ENCODE peak calls at places on chromosomes 2 and 18, in five cellular contexts. C is AG09319, B is HFF-Myc, Z is GDM1, Y is glutamatergic neuron. G is an unnamed sample.

GRCh38 chr18:78244779-78245178 is 734.8 kb upstream of the SALL3 start:
- DNase-seq in C (no peak), Z (no peak), B (no peak), Y (no peak), G (no peak)

GRCh38 chr2:199778655-199779054 is 72.3 kb downstream of the FTCDNL1 start:
- DNase-seq in B (no peak), C (no peak), Z (no peak), Y (no peak), G (no peak)

GRCh38 chr2:145123606-145124005 is 603.7 kb upstream of the ZEB2 start:
- DNase-seq in Y (no peak), B (no peak), C (no peak), Z (no peak), G (no peak)

GRCh38 chr2:75021672-75022071 is 63.2 kb downstream of the POLE4 start:
- DNase-seq in C (peak; percentile 12), B (no peak), Z (no peak), Y (no peak), G (no peak)

GRCh38 chr18:45103319-45104070 is 422.8 kb downstream of the SETBP1 start:
- DNase-seq in Z (peak; percentile 9), C (no peak), Y (no peak), B (no peak), G (no peak)

GRCh38 chr2:12921321-12921720 is 204.6 kb downstream of the TRIB2 start:
- DNase-seq in B (no peak), C (no peak), Y (no peak), Z (no peak), G (no peak)

GRCh38 chr18:31450409-31450808 is 2.9 kb downstream of the DSG3 start:
- DNase-seq in B (no peak), Z (no peak), Y (no peak), C (no peak), G (no peak)

GRCh38 chr18:14089781-14090180 is 42.5 kb downstream of the ZNF519 start:
- DNase-seq in B (no peak), C (no peak), Y (no peak), Z (no peak), G (no peak)

GRCh38 chr2:151632993-151633592 is 101.2 kb downstream of the NEB start:
- DNase-seq in B (peak; percentile 4), C (no peak), Z (no peak), Y (no peak), G (no peak)

GRCh38 chr2:70411489-70412081 is 109.7 kb upstream of the FAM136A start:
- DNase-seq in Z (no peak), B (no peak), Y (no peak), C (no peak), G (no peak)

GRCh38 chr18:54558609-54559585 is 32.1 kb upstream of the DYNAP start:
- DNase-seq in C (no peak), B (peak; percentile 7), Z (no peak), Y (no peak), G (no peak)

GRCh38 chr18:11905613-11906012 is 2.5 kb downstream of the MPPE1 start:
- DNase-seq in Z (no peak), B (no peak), Y (no peak), C (no peak), G (no peak)

GRCh38 chr18:8151176-8151575 is 458.1 kb upstream of the RAB12 start:
- DNase-seq in C (no peak), Z (no peak), Y (no peak), B (no peak), G (no peak)

GRCh38 chr2:144944506-144945230 is 424.7 kb upstream of the ZEB2 start:
- DNase-seq in B (no peak), Z (no peak), C (no peak), Y (no peak), G (no peak)

GRCh38 chr2:69196327-69197117 is 183.5 kb downstream of the ANTXR1 start:
- DNase-seq in Z (no peak), Y (no peak), C (peak; percentile 34), B (no peak), G (no peak)

GRCh38 chr2:120858764-120859525 is 123.3 kb downstream of the GLI2 start:
- DNase-seq in B (no peak), Z (no peak), C (no peak), Y (no peak), G (no peak)

GRCh38 chr2:170966648-170967396 is 37.8 kb downstream of the GORASP2 start:
- DNase-seq in Y (peak; percentile 52), C (no peak), B (no peak), Z (no peak), G (no peak)

GRCh38 chr18:13397504-13398163 is 179.1 kb downstream of the LDLRAD4 start:
- DNase-seq in Y (no peak), Z (no peak), C (no peak), B (no peak), G (no peak)

GRCh38 chr2:186113284-186113683 is 372.8 kb upstream of the ZC3H15 start:
- DNase-seq in B (no peak), C (no peak), Y (no peak), Z (no peak), G (no peak)

GRCh38 chr2:108607706-108608301 is 73.5 kb downstream of the LIMS1 start:
- DNase-seq in Y (no peak), B (no peak), Z (peak; percentile 8), C (no peak), G (no peak)

GRCh38 chr18:35459997-35460396 is 37.8 kb downstream of the INO80C start:
- DNase-seq in Y (no peak), C (no peak), Z (no peak), B (no peak), G (no peak)

GRCh38 chr18:53944721-53945120 is 279.7 kb downstream of the MBD2 start:
- DNase-seq in Z (no peak), Y (peak; percentile 41), B (no peak), C (no peak), G (no peak)

GRCh38 chr2:205650450-205650849 is 31.9 kb upstream of the NRP2 start:
- DNase-seq in Y (no peak), C (peak; percentile 89), Z (no peak), B (peak; percentile 79), G (no peak)

GRCh38 chr2:23464156-23464555 is 79.2 kb downstream of the KLHL29 start:
- DNase-seq in C (no peak), B (no peak), Z (no peak), Y (no peak), G (no peak)

GRCh38 chr2:48398285-48399135 is 131.4 kb upstream of the STON1 start:
- DNase-seq in B (no peak), C (no peak), Y (no peak), Z (no peak), G (no peak)

GRCh38 chr2:102915128-102915527 is 153.3 kb downstream of the TMEM182 start:
- DNase-seq in Y (no peak), C (no peak), B (no peak), Z (no peak), G (no peak)

GRCh38 chr2:183037660-183038340 is 457 bp downstream of the NCKAP1 start:
- DNase-seq in B (no peak), Z (peak; percentile 11), Y (peak; percentile 65), C (no peak), G (no peak)

GRCh38 chr18:46437019-46437418 is 220.0 kb downstream of the LOXHD1 start:
- DNase-seq in Z (no peak), B (no peak), C (no peak), Y (no peak), G (no peak)

GRCh38 chr2:68190991-68191731 is 33.5 kb downstream of the PNO1 start:
- DNase-seq in Y (no peak), C (peak; percentile 64), B (peak; percentile 72), Z (no peak), G (no peak)

GRCh38 chr2:69065735-69066336 is 52.9 kb downstream of the ANTXR1 start:
- DNase-seq in Z (no peak), B (no peak), Y (no peak), C (no peak), G (no peak)

GRCh38 chr2:69989017-69989416 is 27.6 kb upstream of the ASPRV1 start:
- DNase-seq in B (no peak), Z (no peak), Y (no peak), C (no peak), G (no peak)